ENCODE peak calls at places on chromosomes 13 and 19, in seven cellular contexts. X, D, L, G, K, Y and A are unnamed samples. For H3K4me1, the result is how much of the 10 kb centered on the place peaks cover.

GRCh38 chr13:89363144-89363543 is 1692.0 kb downstream of the SLITRK5 start:
- DNase-seq in X (no peak), Y (no peak), D (no peak), L (no peak), K (no peak), G (no peak), A (no peak)

GRCh38 chr19:51354103-51354741 is 12.0 kb downstream of the ETFB start:
- DNase-seq in K (no peak), D (no peak), L (no peak), Y (no peak), G (no peak), X (no peak), A (no peak)

GRCh38 chr13:31972453-31972852 is 59.1 kb upstream of the FRY start:
- DNase-seq in Y (no peak), L (no peak), X (no peak), K (no peak), G (no peak), D (no peak), A (no peak)

GRCh38 chr13:98954313-98954712 is 23.6 kb downstream of the DOCK9 start:
- DNase-seq in G (no peak), L (no peak), X (no peak), K (no peak), Y (no peak), D (no peak), A (no peak)

GRCh38 chr19:17329061-17329767 is 5.4 kb downstream of the ANO8 start:
- DNase-seq in X (no peak), G (no peak), K (no peak), D (no peak), Y (no peak), L (no peak), A (no peak)

GRCh38 chr13:98181106-98181815 is 4.2 kb upstream of the RNF113B start:
- DNase-seq in X (no peak), D (no peak), L (no peak), G (no peak), Y (no peak), K (no peak), A (no peak)

GRCh38 chr13:27461940-27462584 is 11.7 kb upstream of the MTIF3 start:
- DNase-seq in D (no peak), L (no peak), G (no peak), Y (no peak), K (no peak), X (no peak), A (no peak)

GRCh38 chr13:76454991-76455390 is 431.2 kb downstream of the KCTD12 start:
- DNase-seq in L (no peak), G (no peak), Y (no peak), X (no peak), D (no peak), K (no peak), A (no peak)

GRCh38 chr13:73910733-73911132 is 223.5 kb downstream of the KLF12 start:
- DNase-seq in K (no peak), D (no peak), Y (no peak), G (no peak), X (no peak), L (no peak), A (no peak)
- H3K27ac ChIP-seq in K (no peak), D (no peak), Y (no peak), G (no peak), X (no peak), L (no peak), A (no peak)

DNA sequence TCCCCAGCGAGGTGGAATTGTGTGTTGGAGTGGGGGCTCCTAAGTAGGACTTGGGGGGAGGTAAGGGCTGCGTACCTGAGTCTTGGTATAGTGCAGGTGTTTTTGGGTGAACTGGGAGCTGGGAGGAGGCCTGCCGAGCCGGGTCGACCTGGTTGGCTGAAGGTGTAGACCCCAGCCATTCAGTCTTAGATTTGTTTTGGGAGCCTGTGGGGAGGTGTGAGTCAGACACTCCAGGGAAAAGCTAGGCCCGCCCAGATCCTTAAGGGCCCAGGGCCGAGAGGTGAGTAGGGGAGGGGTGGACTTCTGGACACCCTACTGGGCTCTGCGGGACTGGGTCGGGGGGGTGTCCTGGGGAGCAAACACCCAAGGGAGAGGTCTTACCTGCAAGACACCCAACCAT is 935 bp downstream of the CRB3 start:
- DNase-seq in D (no peak), Y (no peak), G (no peak), L (no peak), X (no peak), K (no peak), A (no peak)
- H3K4me3 ChIP-seq in D (no peak), Y (peak), G (peak), L (no peak), X (no peak), K (no peak), A (no peak)

GRCh38 chr19:4267901-4268815 is 10.9 kb upstream of the SHD start:
- DNase-seq in D (no peak), K (no peak), L (no peak), X (no peak), G (no peak), Y (no peak), A (no peak)

GRCh38 chr19:4267101-4267900 is 11.8 kb upstream of the SHD start:
- DNase-seq in D (peak), K (peak), Y (peak), X (peak), L (peak), G (peak), A (peak)

GRCh38 chr19:4268816-4269430 is 10.1 kb upstream of the SHD start:
- DNase-seq in L (no peak), K (no peak), G (no peak), X (no peak), Y (no peak), D (no peak), A (no peak)

GRCh38 chr19:4266253-4267000 is 12.6 kb upstream of the SHD start:
- DNase-seq in L (no peak), D (no peak), K (no peak), Y (no peak), G (no peak), X (no peak), A (no peak)

GRCh38 chr19:4264812-4265211 is 14.3 kb upstream of the SHD start:
- DNase-seq in G (no peak), Y (no peak), X (no peak), D (no peak), L (no peak), K (no peak), A (peak)
- H3K4me1 ChIP-seq in G (under half), Y (under half), X (under half), D (under half), L (under half), K (under half), A (under half)

GRCh38 chr13:100564444-100565223 is 24.0 kb downstream of the GGACT start:
- DNase-seq in X (no peak), K (no peak), G (no peak), Y (no peak), L (no peak), D (no peak), A (no peak)

GRCh38 chr13:100561599-100562204 is 26.9 kb downstream of the GGACT start:
- DNase-seq in G (no peak), K (no peak), Y (no peak), D (no peak), X (no peak), L (no peak), A (no peak)

GRCh38 chr13:100566543-100566942 is 22.0 kb downstream of the GGACT start:
- DNase-seq in Y (peak), L (no peak), G (no peak), D (no peak), X (no peak), K (no peak), A (no peak)

GRCh38 chr13:100563779-100564178 is 24.8 kb downstream of the GGACT start:
- DNase-seq in L (no peak), Y (no peak), K (no peak), X (no peak), G (no peak), D (no peak), A (no peak)

DNA sequence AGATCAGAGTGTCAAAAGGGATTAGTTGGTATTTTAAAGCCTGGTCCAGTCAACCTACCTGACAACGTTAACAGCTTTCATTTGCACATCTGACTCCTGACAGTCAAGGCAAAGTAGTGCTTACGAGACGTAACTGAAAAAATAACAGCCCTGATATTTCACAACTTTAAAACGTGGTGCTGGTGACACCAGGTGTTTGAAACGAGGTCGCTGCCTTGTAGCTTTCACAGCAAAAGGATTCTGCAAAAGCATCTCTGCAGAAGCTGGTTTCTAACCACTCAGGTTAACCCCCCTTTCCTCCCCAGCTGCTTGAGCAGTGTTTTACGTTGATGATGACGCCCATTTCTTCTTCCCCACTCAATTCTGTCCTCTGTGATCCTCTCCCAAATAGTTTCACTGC is 23.3 kb downstream of the GGACT start:
- DNase-seq in L (no peak), X (no peak), K (no peak), Y (no peak), D (no peak), G (no peak), A (no peak)
- H3K27ac ChIP-seq in L (no peak), X (peak), K (no peak), Y (no peak), D (no peak), G (no peak), A (no peak)

DNA sequence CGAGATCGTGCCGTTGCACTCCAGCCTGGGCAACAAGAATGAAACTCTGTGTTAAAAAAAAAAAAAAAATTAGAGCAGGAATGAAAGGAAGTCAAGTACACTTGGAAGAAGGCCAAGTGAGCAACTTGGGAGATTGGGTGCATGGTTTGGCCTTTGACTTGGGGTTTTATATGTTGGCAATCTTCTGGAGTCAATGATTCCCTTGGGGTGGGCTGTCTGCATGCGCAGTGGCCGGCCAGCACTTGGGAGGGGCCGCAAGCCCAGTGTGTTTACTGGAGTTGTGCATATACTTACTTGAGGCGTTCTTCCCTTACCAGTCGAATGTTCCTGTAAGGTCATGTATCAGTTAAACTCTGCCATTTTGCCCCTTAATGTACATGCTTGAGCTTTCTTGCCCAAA is 103.9 kb downstream of the FAM216B start:
- DNase-seq in L (no peak), X (no peak), K (no peak), Y (no peak), G (no peak), D (no peak), A (no peak)
- H3K4me3 ChIP-seq in L (no peak), X (no peak), K (no peak), Y (no peak), G (no peak), D (no peak), A (no peak)